ENCODE peak calls at places on chromosomes 7 and 10, in four cellular contexts. U, A, Y and Z are unnamed samples.

GRCh38 chr10:82742478-82742877 is 867.5 kb downstream of the NRG3 start:
- DNase-seq in A (no peak), Y (no peak), U (no peak), Z (no peak)

GRCh38 chr10:121188005-121188404 is 336.8 kb downstream of the WDR11 start:
- DNase-seq in Y (no peak), A (no peak), U (no peak), Z (no peak)

GRCh38 chr10:12448729-12449391 is 99.5 kb downstream of the CAMK1D start:
- DNase-seq in Y (no peak), A (peak; percentile 46), U (no peak), Z (no peak)

GRCh38 chr10:89785095-89785494 is 83.7 kb downstream of the KIF20B start:
- DNase-seq in Y (no peak), A (no peak), U (no peak), Z (no peak)

GRCh38 chr7:101743241-101743994 is 74.0 kb upstream of the CUX1 start:
- DNase-seq in Y (peak; percentile 85), U (no peak), A (peak; percentile 58), Z (no peak)

GRCh38 chr10:36493511-36493880 is 631.9 kb upstream of the ANKRD30A start:
- DNase-seq in Y (no peak), U (no peak), A (no peak), Z (no peak)

GRCh38 chr10:66928000-66928770 is 2.3 kb downstream of the LRRTM3 start:
- DNase-seq in Y (peak; percentile 68), U (no peak), A (no peak), Z (no peak)

GRCh38 chr10:110430369-110431273 is 67.1 kb upstream of the DUSP5 start:
- DNase-seq in Y (no peak), U (peak; percentile 86), A (no peak), Z (no peak)

GRCh38 chr10:16828114-16828568 is 10.9 kb upstream of the RSU1 start:
- DNase-seq in Y (no peak), U (no peak), A (peak; percentile 57), Z (no peak)

GRCh38 chr7:54662701-54663100 is 96.3 kb downstream of the SEC61G start:
- DNase-seq in Y (no peak), A (no peak), U (no peak), Z (no peak)

GRCh38 chr7:120964088-120964487 is 13.5 kb downstream of the ING3 start:
- DNase-seq in U (no peak), Y (no peak), A (no peak), Z (no peak)

GRCh38 chr10:50396491-50397311 is 145.4 kb upstream of the ASAH2 start:
- DNase-seq in Y (no peak), U (no peak), A (no peak), Z (no peak)

GRCh38 chr10:50679149-50679548 is 55.4 kb upstream of the SGMS1 start:
- DNase-seq in A (no peak), U (no peak), Y (no peak), Z (no peak)

GRCh38 chr7:23349484-23350157 is 50.5 kb downstream of the MALSU1 start:
- DNase-seq in U (no peak), Y (no peak), A (no peak), Z (no peak)

GRCh38 chr7:24419070-24419469 is 135.1 kb downstream of the NPY start:
- DNase-seq in A (no peak), Y (no peak), U (no peak), Z (no peak)

GRCh38 chr10:117419921-117420320 is 44.7 kb upstream of the PDZD8 start:
- DNase-seq in A (no peak), U (no peak), Y (no peak), Z (no peak)

GRCh38 chr7:13920053-13920697 is 69.3 kb downstream of the ETV1 start:
- DNase-seq in Y (no peak), A (no peak), U (no peak), Z (no peak)

GRCh38 chr7:42832672-42833071 is 79.2 kb downstream of the C7orf25 start:
- DNase-seq in A (no peak), Y (no peak), U (no peak), Z (no peak)

GRCh38 chr7:82109288-82109687 is 334.3 kb downstream of the CACNA2D1 start:
- DNase-seq in U (no peak), A (no peak), Y (no peak), Z (no peak)

GRCh38 chr7:156592124-156592884 is 48.3 kb upstream of the RNF32 start:
- DNase-seq in Y (no peak), U (no peak), A (no peak), Z (no peak)

GRCh38 chr7:147707926-147708325 is 882.6 kb upstream of the C7orf33 start:
- DNase-seq in Y (no peak), U (no peak), A (no peak), Z (no peak)

GRCh38 chr10:122116331-122116730 is 127.4 kb downstream of the TACC2 start:
- DNase-seq in Y (no peak), A (no peak), U (no peak), Z (no peak)

GRCh38 chr10:100873825-100874326 is 38.9 kb upstream of the SLF2 start:
- DNase-seq in U (no peak), Y (peak; percentile 43), A (no peak), Z (no peak)

GRCh38 chr10:32412499-32412853 is 33.5 kb upstream of the CCDC7 start:
- DNase-seq in Y (no peak), U (no peak), A (no peak), Z (no peak)

GRCh38 chr7:107847168-107847835 is 43.7 kb upstream of the DLD start:
- DNase-seq in Y (no peak), A (no peak), U (no peak), Z (no peak)

GRCh38 chr7:99268361-99268908 is 4.2 kb upstream of the MYH16 start:
- DNase-seq in U (no peak), A (no peak), Y (no peak), Z (no peak)

GRCh38 chr7:93228302-93228701 is 2.0 kb upstream of the HEPACAM2 start:
- DNase-seq in Y (no peak), U (no peak), A (no peak), Z (no peak)

GRCh38 chr7:1078985-1079384 is 8.9 kb upstream of the GPER1 start:
- DNase-seq in U (no peak), A (no peak), Y (no peak), Z (no peak)

GRCh38 chr10:103668351-103669242 is 175.1 kb downstream of the NEURL1 start:
- DNase-seq in Y (peak; percentile 92), A (peak; percentile 77), U (no peak), Z (no peak)

GRCh38 chr7:39587393-39587792 is 21.2 kb downstream of the YAE1 start:
- DNase-seq in A (no peak), Y (no peak), U (no peak), Z (no peak)

GRCh38 chr10:131179386-131179785 is 132.1 kb downstream of the TCERG1L start:
- DNase-seq in U (no peak), Y (no peak), A (no peak), Z (no peak)

DNA sequence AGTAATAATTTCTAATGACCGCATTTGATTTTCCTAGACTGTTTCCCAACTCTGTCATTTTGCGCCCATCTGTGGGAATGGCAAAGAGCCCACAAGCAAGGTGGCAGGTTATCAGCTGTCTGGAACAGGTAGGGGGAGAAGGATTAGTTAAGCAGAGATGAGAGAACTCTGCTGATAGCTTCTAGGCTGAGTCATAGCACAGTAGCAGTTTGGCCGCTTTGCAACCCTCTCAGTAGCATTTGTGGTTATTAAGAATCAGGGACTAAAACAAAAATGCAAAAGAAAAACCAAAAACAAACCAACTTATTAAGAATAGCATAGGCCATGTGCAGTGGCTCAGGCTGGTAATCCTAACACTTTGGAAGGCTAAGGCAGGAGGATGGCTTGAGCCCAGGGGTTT is 602.7 kb upstream of the SORCS1 start:
- DNase-seq in Y (no peak), U (no peak), A (no peak), Z (no peak)
- H3K4me1 ChIP-seq in Y (no peaks in the 10 kb centered on the region), U (no peaks in the 10 kb centered on the region), A (no peaks in the 10 kb centered on the region), Z (no peaks in the 10 kb centered on the region)

DNA sequence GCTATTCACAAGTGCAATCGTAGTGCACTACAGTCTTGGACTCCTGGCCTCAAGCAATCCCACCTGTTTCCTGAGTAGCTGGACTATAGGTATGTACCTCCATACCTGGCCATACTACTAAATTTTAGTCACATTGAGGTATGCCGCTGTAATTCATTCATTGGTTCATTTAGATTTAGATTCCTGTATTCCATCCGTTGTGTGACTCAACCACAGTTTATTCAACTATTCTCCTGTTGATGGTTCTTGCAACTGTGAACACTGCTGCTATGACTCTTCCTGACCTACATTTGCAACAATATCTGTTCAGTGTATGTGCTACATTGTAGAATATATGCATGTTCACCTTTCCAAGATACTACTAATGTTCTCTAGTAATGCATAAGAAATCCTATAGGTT is 8.0 kb upstream of the ZCCHC24 start:
- DNase-seq in Y (no peak), A (no peak), U (no peak), Z (no peak)
- H3K4me3 ChIP-seq in Y (no peak overlapping the region), A (no peak overlapping the region), U (no peak overlapping the region), Z (no peak overlapping the region)

DNA sequence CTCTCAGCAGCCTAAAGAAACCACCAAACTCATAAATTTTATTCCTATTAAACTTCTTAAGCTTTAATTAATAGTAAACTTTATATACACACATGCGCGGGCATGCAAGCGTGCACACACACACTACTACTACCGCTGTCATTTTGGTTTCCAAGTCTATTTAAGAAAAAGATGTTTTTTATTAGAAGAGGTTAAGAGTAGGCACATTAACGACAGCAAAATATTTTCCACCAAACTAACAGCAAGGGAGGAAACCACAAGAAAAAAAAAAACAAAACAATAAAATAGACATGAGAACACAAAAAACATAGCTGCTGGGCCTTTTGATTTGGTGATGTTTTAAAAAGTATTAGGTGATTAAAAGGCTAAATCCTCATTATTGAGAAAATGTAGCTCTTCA is 28.6 kb downstream of the RTKN2 start:
- DNase-seq in A (no peak), U (no peak), Y (no peak), Z (no peak)
- H3K4me1 ChIP-seq in A (no peaks in the 10 kb centered on the region), U (no peaks in the 10 kb centered on the region), Y (no peaks in the 10 kb centered on the region), Z (peaks cover 10% of the 10 kb centered on the region)

DNA sequence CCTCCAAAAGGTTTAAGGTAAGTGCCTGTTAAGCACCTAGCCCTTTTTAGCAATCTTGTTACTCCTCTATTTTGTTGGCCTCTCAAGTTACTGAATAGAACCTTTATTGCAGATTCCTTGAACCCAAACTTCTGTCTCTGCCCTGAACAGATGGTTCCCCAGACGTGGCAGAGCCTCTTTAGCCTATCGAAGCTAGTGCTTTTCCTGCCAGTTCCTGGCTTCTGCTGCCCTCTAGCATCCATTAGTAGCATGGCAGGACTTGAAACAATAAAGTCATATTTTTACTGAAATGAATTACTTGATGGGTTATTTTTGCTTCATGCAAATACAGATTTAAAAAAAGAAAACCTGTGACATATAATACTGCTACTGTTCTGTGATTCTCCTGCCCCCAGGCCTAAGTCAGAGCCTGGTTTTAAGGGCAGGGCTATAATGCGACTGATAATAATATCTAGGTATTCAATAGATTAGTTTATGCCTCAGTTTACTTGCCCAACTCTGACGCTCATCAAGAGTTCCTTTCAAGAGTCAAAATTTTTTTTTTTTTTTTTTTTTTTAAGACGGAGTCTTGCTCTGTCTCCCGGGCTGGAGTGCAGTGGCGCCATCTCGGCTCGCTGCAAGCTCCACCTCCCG is 84.3 kb upstream of the PHF14 start:
- DNase-seq in Y (no peak), A (no peak), U (no peak), Z (peak; percentile 0)
- H3K4me3 ChIP-seq in Y (no peak overlapping the region), A (no peak overlapping the region), U (no peak overlapping the region), Z (no peak overlapping the region)

GRCh38 chr10:35466661-35467060 is 130.4 kb downstream of the CCNY start:
- DNase-seq in Y (no peak), A (no peak), U (no peak), Z (no peak)

GRCh38 chr10:35467186-35467585 is 130.9 kb downstream of the CCNY start:
- DNase-seq in A (no peak), Y (no peak), U (no peak), Z (no peak)

GRCh38 chr10:35464805-35465456 is 128.6 kb downstream of the CCNY start:
- DNase-seq in A (no peak), U (no peak), Y (no peak), Z (no peak)

GRCh38 chr10:35465601-35466140 is 129.4 kb downstream of the CCNY start:
- DNase-seq in A (no peak), Y (no peak), U (no peak), Z (no peak)

GRCh38 chr10:35466170-35466569 is 129.9 kb downstream of the CCNY start:
- DNase-seq in A (no peak), U (no peak), Y (no peak), Z (no peak)
- H3K4me1 ChIP-seq in A (peaks cover 32% of the 10 kb centered on the region), U (peaks cover 6% of the 10 kb centered on the region), Y (no peaks in the 10 kb centered on the region), Z (peaks cover 65% of the 10 kb centered on the region)